ENCODE peak calls at places on chromosomes 13 and 19, in five cellular contexts. One of them, this sample, is unnamed. For H3K36me3, the result is how much of the 10 kb centered on the place peaks cover.

GRCh38 chr13:23960566-23961156 is 63.4 kb upstream of the C1QTNF9B start:
- DNase-seq in neuronal stem cell: peak
- DNase-seq in left lung: no peak
- DNase-seq in SJSA1: peak
- DNase-seq in sigmoid colon: no peak
- DNase-seq in this sample: peak

GRCh38 chr19:34732548-34733255 is 1.3 kb upstream of the ZNF181 start:
- DNase-seq in neuronal stem cell: no peak
- DNase-seq in left lung: no peak
- DNase-seq in SJSA1: no peak
- DNase-seq in sigmoid colon: no peak
- DNase-seq in this sample: no peak

GRCh38 chr13:57633141-57633949 is 1.8 kb downstream of the PCDH17 start:
- DNase-seq in neuronal stem cell: no peak
- DNase-seq in left lung: peak
- DNase-seq in SJSA1: no peak
- DNase-seq in sigmoid colon: peak
- DNase-seq in this sample: no peak

GRCh38 chr13:23673354-23673753 is 103.1 kb downstream of the TNFRSF19 start:
- DNase-seq in neuronal stem cell: no peak
- DNase-seq in left lung: no peak
- DNase-seq in SJSA1: no peak
- DNase-seq in sigmoid colon: no peak
- DNase-seq in this sample: no peak

GRCh38 chr13:31627097-31627496 is 112.2 kb upstream of the RXFP2 start:
- DNase-seq in neuronal stem cell: no peak
- DNase-seq in left lung: no peak
- DNase-seq in SJSA1: no peak
- DNase-seq in sigmoid colon: no peak
- DNase-seq in this sample: no peak

GRCh38 chr19:32231020-32231419 is 114.4 kb upstream of the ZNF507 start:
- DNase-seq in neuronal stem cell: no peak
- DNase-seq in left lung: no peak
- DNase-seq in SJSA1: no peak
- DNase-seq in sigmoid colon: no peak
- DNase-seq in this sample: no peak

GRCh38 chr13:50341526-50341925 is 326.3 kb downstream of the KCNRG start:
- DNase-seq in neuronal stem cell: no peak
- DNase-seq in left lung: no peak
- DNase-seq in SJSA1: no peak
- DNase-seq in sigmoid colon: no peak
- DNase-seq in this sample: no peak

GRCh38 chr19:16342002-16342715 is 17.5 kb downstream of the KLF2 start:
- DNase-seq in neuronal stem cell: no peak
- DNase-seq in left lung: no peak
- DNase-seq in SJSA1: peak
- DNase-seq in sigmoid colon: no peak
- DNase-seq in this sample: peak

GRCh38 chr13:54029226-54029625 is 1000.6 kb downstream of the OLFM4 start:
- DNase-seq in neuronal stem cell: peak
- DNase-seq in left lung: no peak
- DNase-seq in SJSA1: no peak
- DNase-seq in sigmoid colon: no peak
- DNase-seq in this sample: peak

GRCh38 chr13:80363890-80364503 is 23.1 kb upstream of the SPRY2 start:
- DNase-seq in neuronal stem cell: no peak
- DNase-seq in left lung: no peak
- DNase-seq in SJSA1: peak
- DNase-seq in sigmoid colon: no peak
- DNase-seq in this sample: peak

GRCh38 chr19:2475018-2475701 is 767 bp upstream of the GADD45B start:
- DNase-seq in neuronal stem cell: no peak
- DNase-seq in left lung: peak
- DNase-seq in SJSA1: peak
- DNase-seq in sigmoid colon: peak
- DNase-seq in this sample: peak

GRCh38 chr13:50726164-50726563 is 117.3 kb downstream of the DLEU7 start:
- DNase-seq in neuronal stem cell: no peak
- DNase-seq in left lung: no peak
- DNase-seq in SJSA1: no peak
- DNase-seq in sigmoid colon: no peak
- DNase-seq in this sample: no peak

DNA sequence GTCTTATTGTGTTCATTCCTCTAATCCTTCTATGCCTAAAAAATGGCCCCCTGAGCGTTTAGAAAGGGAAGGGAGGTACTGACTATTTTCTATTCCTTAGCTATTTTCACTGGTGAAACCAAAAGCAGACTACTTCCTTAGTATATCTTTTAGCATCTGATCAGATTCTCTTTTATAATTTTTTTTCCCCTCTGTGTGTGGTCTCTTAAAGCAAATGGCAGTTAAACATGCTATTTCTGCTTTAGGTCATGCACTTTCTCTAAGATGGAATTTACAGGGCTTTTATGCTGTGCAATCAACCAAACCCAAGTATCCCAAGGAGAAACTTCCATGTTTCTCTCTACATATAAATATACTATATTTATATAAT is 10.0 kb upstream of the ITM2B start:
- DNase-seq in neuronal stem cell: no peak
- DNase-seq in left lung: no peak
- DNase-seq in SJSA1: peak
- DNase-seq in sigmoid colon: no peak
- DNase-seq in this sample: peak
- H3K27ac ChIP-seq in neuronal stem cell: no peak
- H3K27ac ChIP-seq in left lung: peak
- H3K27ac ChIP-seq in SJSA1: peak
- H3K27ac ChIP-seq in sigmoid colon: peak
- H3K27ac ChIP-seq in this sample: no peak

DNA sequence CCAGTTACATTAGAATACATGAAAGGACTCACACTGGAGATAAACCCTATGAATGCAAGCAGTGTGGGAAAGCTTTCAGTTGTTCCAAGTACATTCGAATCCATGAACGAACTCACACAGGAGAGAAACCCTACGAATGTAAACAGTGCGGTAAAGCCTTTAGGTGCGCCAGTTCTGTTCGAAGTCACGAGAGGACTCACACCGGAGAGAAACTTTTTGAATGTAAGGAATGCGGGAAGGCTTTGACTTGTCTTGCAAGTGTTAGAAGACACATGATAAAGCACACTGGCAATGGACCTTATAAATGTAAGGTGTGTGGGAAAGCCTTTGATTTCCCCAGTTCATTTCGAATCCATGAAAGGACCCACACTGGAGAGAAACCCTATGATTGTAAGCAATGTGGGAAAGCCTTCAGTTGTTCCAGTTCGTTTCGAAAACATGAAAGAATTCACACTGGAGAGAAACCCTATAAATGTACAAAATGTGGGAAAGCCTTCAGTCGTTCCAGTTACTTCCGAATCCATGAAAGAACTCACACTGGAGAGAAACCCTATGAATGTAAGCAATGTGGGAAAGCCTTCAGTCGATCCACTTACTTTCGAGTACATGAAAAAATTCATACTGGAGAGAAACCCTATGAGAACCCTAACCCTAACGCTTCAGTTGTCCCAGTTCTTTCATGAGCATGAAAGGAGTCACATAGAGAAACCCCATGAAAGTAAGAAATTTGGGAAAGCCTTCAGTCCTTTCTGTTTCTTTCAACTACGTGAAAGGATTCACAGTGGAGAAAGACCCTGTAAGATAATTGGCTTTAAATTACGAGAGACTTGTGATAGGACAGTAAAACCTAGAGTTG is 20.2 kb downstream of the ZNF627 start:
- DNase-seq in neuronal stem cell: no peak
- DNase-seq in left lung: no peak
- DNase-seq in SJSA1: no peak
- DNase-seq in sigmoid colon: no peak
- DNase-seq in this sample: no peak
- H3K36me3 ChIP-seq in neuronal stem cell: under half
- H3K36me3 ChIP-seq in left lung: half or more
- H3K36me3 ChIP-seq in SJSA1: half or more
- H3K36me3 ChIP-seq in sigmoid colon: under half
- H3K36me3 ChIP-seq in this sample: half or more

GRCh38 chr13:33109319-33109718 is 93.1 kb downstream of the KL start:
- DNase-seq in neuronal stem cell: no peak
- DNase-seq in left lung: no peak
- DNase-seq in SJSA1: no peak
- DNase-seq in sigmoid colon: no peak
- DNase-seq in this sample: no peak

GRCh38 chr13:33105387-33106005 is 89.3 kb downstream of the KL start:
- DNase-seq in neuronal stem cell: no peak
- DNase-seq in left lung: no peak
- DNase-seq in SJSA1: no peak
- DNase-seq in sigmoid colon: no peak
- DNase-seq in this sample: no peak

GRCh38 chr13:33108620-33109019 is 92.4 kb downstream of the KL start:
- DNase-seq in neuronal stem cell: no peak
- DNase-seq in left lung: no peak
- DNase-seq in SJSA1: no peak
- DNase-seq in sigmoid colon: no peak
- DNase-seq in this sample: no peak

GRCh38 chr13:33107403-33107760 is 91.2 kb downstream of the KL start:
- DNase-seq in neuronal stem cell: no peak
- DNase-seq in left lung: no peak
- DNase-seq in SJSA1: no peak
- DNase-seq in sigmoid colon: no peak
- DNase-seq in this sample: no peak

GRCh38 chr13:33106656-33107402 is 90.6 kb downstream of the KL start:
- DNase-seq in neuronal stem cell: no peak
- DNase-seq in left lung: no peak
- DNase-seq in SJSA1: peak
- DNase-seq in sigmoid colon: no peak
- DNase-seq in this sample: no peak
- H3K27ac ChIP-seq in neuronal stem cell: no peak
- H3K27ac ChIP-seq in left lung: no peak
- H3K27ac ChIP-seq in SJSA1: no peak
- H3K27ac ChIP-seq in sigmoid colon: peak
- H3K27ac ChIP-seq in this sample: no peak

GRCh38 chr13:84847107-84847506 is 952.1 kb downstream of the SLITRK6 start:
- DNase-seq in neuronal stem cell: no peak
- DNase-seq in left lung: no peak
- DNase-seq in SJSA1: no peak
- DNase-seq in sigmoid colon: no peak
- DNase-seq in this sample: no peak
- H3K36me3 ChIP-seq in neuronal stem cell: under half
- H3K36me3 ChIP-seq in left lung: under half
- H3K36me3 ChIP-seq in SJSA1: under half
- H3K36me3 ChIP-seq in sigmoid colon: under half
- H3K36me3 ChIP-seq in this sample: under half

GRCh38 chr19:5196832-5197231 is 143.8 kb downstream of the PTPRS start:
- DNase-seq in neuronal stem cell: no peak
- DNase-seq in left lung: no peak
- DNase-seq in SJSA1: no peak
- DNase-seq in sigmoid colon: no peak
- DNase-seq in this sample: no peak

GRCh38 chr19:5192568-5192967 is 148.0 kb downstream of the PTPRS start:
- DNase-seq in neuronal stem cell: no peak
- DNase-seq in left lung: no peak
- DNase-seq in SJSA1: no peak
- DNase-seq in sigmoid colon: no peak
- DNase-seq in this sample: no peak

GRCh38 chr19:5194641-5195040 is 146.0 kb downstream of the PTPRS start:
- DNase-seq in neuronal stem cell: no peak
- DNase-seq in left lung: no peak
- DNase-seq in SJSA1: no peak
- DNase-seq in sigmoid colon: no peak
- DNase-seq in this sample: no peak

GRCh38 chr19:5191091-5191490 is 149.5 kb downstream of the PTPRS start:
- DNase-seq in neuronal stem cell: no peak
- DNase-seq in left lung: no peak
- DNase-seq in SJSA1: peak
- DNase-seq in sigmoid colon: no peak
- DNase-seq in this sample: no peak

DNA sequence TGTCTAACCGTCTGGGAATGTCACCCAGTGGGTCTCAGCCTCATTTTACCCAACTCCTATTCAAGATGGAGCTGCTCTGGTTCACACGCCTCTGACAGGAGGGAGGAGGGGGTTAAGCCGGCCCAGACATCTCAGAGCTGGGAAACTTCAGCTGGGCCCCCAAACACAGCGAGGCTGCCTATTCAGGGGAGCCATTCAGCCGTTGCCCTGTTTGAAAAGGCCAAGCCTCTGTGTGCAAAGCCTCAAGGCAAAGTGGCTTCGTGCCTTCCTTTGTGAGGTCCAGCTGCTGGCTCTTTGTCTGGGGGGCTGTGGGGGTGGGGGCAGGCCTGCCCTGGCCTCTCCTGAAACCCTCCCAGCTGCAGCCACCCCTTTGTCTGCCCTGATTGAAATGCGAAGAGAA is 147.4 kb downstream of the PTPRS start:
- DNase-seq in neuronal stem cell: peak
- DNase-seq in left lung: no peak
- DNase-seq in SJSA1: no peak
- DNase-seq in sigmoid colon: no peak
- DNase-seq in this sample: no peak
- H3K27ac ChIP-seq in neuronal stem cell: peak
- H3K27ac ChIP-seq in left lung: no peak
- H3K27ac ChIP-seq in SJSA1: no peak
- H3K27ac ChIP-seq in sigmoid colon: no peak
- H3K27ac ChIP-seq in this sample: no peak

This sample was measured in Karpas-422.